ENCODE peak calls at places on chromosomes 4 and X, in eight cellular contexts. E is CD8-positive, alpha-beta T cell; U is lung; B is BJ; T is MCF 10A; Y is AG04450; V is mammary epithelial cell; M is left lung. S is an unnamed sample.

GRCh38 chr4:158777423-158777822 is 8.6 kb downstream of the FNIP2 start:
- DNase-seq in E (no peak), U (no peak), B (no peak), T (no peak), Y (no peak), V (no peak), M (no peak), S (no peak)

GRCh38 chr4:153205757-153206156 is 1.5 kb downstream of the TRIM2 start:
- DNase-seq in E (no peak), U (peak), B (no peak), T (peak), Y (no peak), V (peak), M (no peak), S (no peak)

GRCh38 chr4:94550851-94551250 is 99.1 kb downstream of the PDLIM5 start:
- DNase-seq in E (no peak), U (no peak), B (no peak), T (no peak), Y (no peak), V (no peak), M (no peak), S (no peak)

GRCh38 chrX:16828126-16828908 is 41.8 kb downstream of the RBBP7 start:
- DNase-seq in E (no peak), U (no peak), B (no peak), T (peak), Y (peak), V (peak), M (no peak), S (no peak)

GRCh38 chr4:126924237-126924636 is 708.5 kb upstream of the INTU start:
- DNase-seq in E (no peak), U (no peak), B (no peak), T (no peak), Y (no peak), V (no peak), M (no peak), S (no peak)

GRCh38 chr4:11503166-11503565 is 74.5 kb upstream of the HS3ST1 start:
- DNase-seq in E (no peak), U (peak), B (no peak), T (no peak), Y (no peak), V (no peak), M (no peak), S (no peak)

GRCh38 chr4:182931691-182932297 is 14.6 kb upstream of the DCTD start:
- DNase-seq in E (no peak), U (no peak), B (no peak), T (no peak), Y (no peak), V (no peak), M (no peak), S (no peak)

GRCh38 chrX:13775837-13776236 is 41.1 kb downstream of the GPM6B start:
- DNase-seq in E (no peak), U (no peak), B (no peak), T (no peak), Y (no peak), V (no peak), M (no peak), S (no peak)

GRCh38 chrX:41384041-41384705 is 50.2 kb downstream of the DDX3X start:
- DNase-seq in E (no peak), U (peak), B (no peak), T (peak), Y (peak), V (peak), M (peak), S (no peak)

GRCh38 chrX:140661657-140662056 is 47.9 kb upstream of the LINC00632 start:
- DNase-seq in E (no peak), U (no peak), B (no peak), T (peak), Y (no peak), V (no peak), M (no peak), S (no peak)

GRCh38 chr4:27787195-27787594 is 926.6 kb downstream of the STIM2 start:
- DNase-seq in E (no peak), U (no peak), B (no peak), T (peak), Y (no peak), V (peak), M (no peak), S (no peak)

GRCh38 chr4:173735055-173735454 is 205.0 kb upstream of the HAND2 start:
- DNase-seq in E (no peak), U (no peak), B (no peak), T (peak), Y (no peak), V (peak), M (no peak), S (no peak)

GRCh38 chr4:157558016-157558415 is 337.5 kb downstream of the GRIA2 start:
- DNase-seq in E (no peak), U (no peak), B (no peak), T (no peak), Y (no peak), V (no peak), M (no peak), S (no peak)

GRCh38 chrX:38458071-38458470 is 103.3 kb upstream of the TSPAN7 start:
- DNase-seq in E (no peak), U (no peak), B (no peak), T (peak), Y (no peak), V (no peak), M (no peak), S (no peak)

GRCh38 chr4:8495803-8496202 is 55.2 kb downstream of the TRMT44 start:
- DNase-seq in E (no peak), U (no peak), B (no peak), T (no peak), Y (no peak), V (no peak), M (no peak), S (no peak)

GRCh38 chr4:161317000-161317399 is 846.8 kb downstream of the FSTL5 start:
- DNase-seq in E (no peak), U (no peak), B (no peak), T (no peak), Y (no peak), V (no peak), M (no peak), S (no peak)

GRCh38 chr4:161320377-161320776 is 843.4 kb downstream of the FSTL5 start:
- DNase-seq in E (no peak), U (no peak), B (no peak), T (peak), Y (no peak), V (peak), M (no peak), S (no peak)
- TF ChIP-seq CTCF in E (no peak), U (no peak), B (peak), T (peak), Y (no peak), V (peak), M (no peak), S (no peak)

GRCh38 chrX:130083107-130083490 is 27.2 kb downstream of the ELF4 start:
- DNase-seq in E (no peak), U (no peak), B (no peak), T (no peak), Y (no peak), V (no peak), M (no peak), S (no peak)

GRCh38 chrX:130081421-130082045 is 28.8 kb downstream of the ELF4 start:
- DNase-seq in E (no peak), U (no peak), B (no peak), T (no peak), Y (no peak), V (no peak), M (no peak), S (no peak)

GRCh38 chrX:130080791-130081367 is 29.4 kb downstream of the ELF4 start:
- DNase-seq in E (no peak), U (no peak), B (no peak), T (no peak), Y (no peak), V (no peak), M (no peak), S (no peak)

GRCh38 chrX:130083656-130084382 is 26.5 kb downstream of the ELF4 start:
- DNase-seq in E (no peak), U (no peak), B (no peak), T (no peak), Y (no peak), V (no peak), M (peak), S (no peak)

DNA sequence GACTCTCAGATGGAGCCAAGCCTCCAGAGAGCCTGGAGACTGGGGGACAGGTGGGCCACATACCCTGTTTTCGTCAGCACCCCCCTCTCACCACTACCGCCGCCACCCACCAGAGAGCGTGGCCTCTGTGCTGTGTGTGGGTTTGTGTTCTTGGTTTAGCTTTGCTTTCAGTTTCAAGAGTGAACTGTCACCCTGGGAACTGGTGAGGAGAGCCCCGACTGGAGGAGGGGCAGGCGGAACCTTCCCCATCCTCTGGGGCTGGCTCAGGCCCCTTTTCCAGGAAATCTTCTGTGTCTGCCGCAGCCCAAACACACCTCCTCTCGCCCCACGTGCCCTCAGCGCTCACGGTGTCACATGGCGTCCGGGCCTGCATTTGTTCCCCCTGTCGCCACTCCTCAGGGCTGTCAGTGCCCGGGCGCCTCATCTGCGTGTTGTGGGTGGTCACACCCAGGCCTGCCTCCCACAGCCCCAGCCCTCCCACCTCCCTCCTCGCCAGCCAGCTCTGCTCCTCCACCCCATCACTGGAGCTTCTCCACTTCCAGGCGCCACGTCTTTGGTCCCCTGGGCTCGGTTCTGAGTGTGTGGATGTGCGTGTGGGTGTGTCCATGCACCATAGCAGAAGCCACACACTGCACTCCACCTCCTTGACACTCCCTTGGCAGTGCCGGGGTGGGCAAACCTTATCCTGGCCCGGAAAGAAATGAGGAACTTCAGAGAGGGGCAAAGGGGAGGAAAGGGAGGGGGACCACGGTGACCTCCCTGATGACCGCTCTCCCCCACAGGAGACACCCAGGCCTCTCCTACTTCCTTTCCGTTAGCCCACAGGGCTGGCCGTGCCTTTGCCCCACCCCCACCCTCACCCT is 27.8 kb downstream of the ELF4 start:
- DNase-seq in E (peak), U (peak), B (no peak), T (no peak), Y (no peak), V (no peak), M (peak), S (peak)
- TF ChIP-seq CTCF in E (no peak), U (no peak), B (no peak), T (no peak), Y (no peak), V (no peak), M (peak), S (peak)

GRCh38 chr4:88814043-88814617 is 116.5 kb upstream of the NAP1L5 start:
- DNase-seq in E (no peak), U (no peak), B (no peak), T (no peak), Y (no peak), V (no peak), M (no peak), S (no peak)
- TF ChIP-seq CTCF in E (no peak), U (no peak), B (no peak), T (no peak), Y (no peak), V (no peak), M (no peak), S (no peak)

DNA sequence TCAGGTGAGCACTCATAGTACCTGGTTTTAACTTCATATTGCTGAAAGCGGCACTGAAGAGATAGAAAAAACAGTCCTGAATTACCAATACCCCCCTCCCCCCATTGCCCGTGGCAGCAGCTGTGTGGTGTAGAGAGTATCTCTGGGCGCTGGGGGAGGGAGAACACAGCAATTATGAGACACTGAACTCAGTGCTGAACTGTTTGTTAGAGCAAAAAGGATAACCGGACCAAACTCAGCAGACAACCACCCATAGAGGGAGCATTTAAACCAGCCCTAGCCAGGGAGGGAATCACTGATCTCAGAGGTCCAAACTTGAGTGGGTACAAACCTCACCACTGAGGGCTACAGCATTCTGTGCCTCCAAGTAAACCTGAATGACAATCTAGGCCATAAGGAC is 457.4 kb upstream of the TEX13C start:
- DNase-seq in E (no peak), U (no peak), B (no peak), T (no peak), Y (no peak), V (no peak), M (no peak), S (no peak)
- TF ChIP-seq CTCF in E (no peak), U (no peak), B (no peak), T (no peak), Y (no peak), V (no peak), M (no peak), S (no peak)

GRCh38 chr4:56817840-56818491 is 3.5 kb downstream of the SPINK2 start:
- DNase-seq in E (peak), U (no peak), B (no peak), T (no peak), Y (no peak), V (peak), M (no peak), S (no peak)

GRCh38 chr4:56818797-56819196 is 2.7 kb downstream of the SPINK2 start:
- DNase-seq in E (no peak), U (no peak), B (no peak), T (no peak), Y (no peak), V (no peak), M (no peak), S (no peak)

GRCh38 chr4:56823933-56824600 is 2.6 kb upstream of the SPINK2 start:
- DNase-seq in E (no peak), U (no peak), B (no peak), T (no peak), Y (no peak), V (no peak), M (no peak), S (no peak)

GRCh38 chr4:56821394-56822263 is at the start of gene SPINK2:
- DNase-seq in E (peak), U (peak), B (no peak), T (no peak), Y (no peak), V (no peak), M (peak), S (peak)
- TF ChIP-seq CTCF in E (no peak), U (no peak), B (peak), T (peak), Y (no peak), V (peak), M (no peak), S (no peak)

DNA sequence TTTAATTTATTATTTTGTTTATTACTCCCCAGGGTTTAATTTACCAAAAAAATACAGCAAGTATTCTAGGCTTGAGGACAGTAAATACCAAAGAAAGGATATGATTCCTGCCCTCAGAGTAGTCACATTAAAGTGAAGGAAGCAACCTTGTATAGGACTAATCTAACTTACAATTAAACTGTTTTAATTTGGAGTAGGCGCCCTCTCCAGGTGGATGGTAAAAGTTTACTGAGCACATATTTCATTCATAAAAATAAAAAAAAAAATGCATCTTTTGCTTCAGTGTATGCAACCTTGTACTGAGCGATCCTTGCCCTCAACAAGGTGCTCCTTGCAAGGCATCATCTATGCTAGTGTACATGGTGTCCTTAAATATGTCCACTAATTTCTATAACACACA is 72.0 kb upstream of the MAGEB16 start:
- DNase-seq in E (no peak), U (no peak), B (no peak), T (peak), Y (no peak), V (peak), M (no peak), S (no peak)
- TF ChIP-seq CTCF in E (no peak), U (no peak), B (no peak), T (peak), Y (no peak), V (peak), M (no peak), S (no peak)

GRCh38 chr4:128135391-128135790 is 74.3 kb downstream of the LARP1B start:
- DNase-seq in E (no peak), U (no peak), B (no peak), T (no peak), Y (no peak), V (no peak), M (no peak), S (no peak)
- TF ChIP-seq CTCF in E (no peak), U (no peak), B (no peak), T (no peak), Y (no peak), V (no peak), M (no peak), S (no peak)

GRCh38 chrX:70979136-70979762 is 48.4 kb upstream of the SLC7A3 start:
- DNase-seq in E (no peak), U (no peak), B (no peak), T (peak), Y (no peak), V (peak), M (no peak), S (no peak)
- TF ChIP-seq CTCF in E (no peak), U (no peak), B (peak), T (peak), Y (peak), V (peak), M (no peak), S (no peak)

GRCh38 chrX:53481816-53482485 is 47.8 kb upstream of the HSD17B10 start:
- DNase-seq in E (peak), U (peak), B (no peak), T (peak), Y (peak), V (peak), M (no peak), S (peak)
- TF ChIP-seq CTCF in E (peak), U (peak), B (peak), T (peak), Y (peak), V (peak), M (peak), S (peak)

DNA sequence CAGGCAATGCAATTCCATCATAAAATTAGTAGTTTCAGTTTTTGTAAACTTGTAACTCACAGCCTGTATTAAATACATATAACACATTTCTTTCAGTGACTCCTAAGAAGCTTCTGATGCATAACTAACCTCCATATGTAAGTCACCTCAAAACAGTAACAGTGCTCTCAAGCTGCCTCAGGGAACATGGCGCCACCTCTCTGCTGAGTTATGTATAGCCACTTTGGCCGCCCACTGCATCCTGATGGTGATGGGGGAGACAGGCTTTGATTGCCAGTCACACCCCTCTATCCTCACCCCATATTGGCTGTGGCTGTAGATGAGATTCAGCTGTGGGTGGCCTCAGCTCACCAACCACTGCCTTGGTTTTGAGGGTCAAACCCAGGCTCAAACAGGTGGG is 54.3 kb downstream of the LRBA start:
- DNase-seq in E (peak), U (no peak), B (no peak), T (peak), Y (no peak), V (peak), M (peak), S (no peak)
- TF ChIP-seq CTCF in E (peak), U (no peak), B (peak), T (peak), Y (peak), V (peak), M (peak), S (peak)